ENCODE peak calls at places on chromosomes 4 and X, in seven cellular contexts. J is fibroblast of lung, X is tibial artery, Y is mammary epithelial cell, P is GM23338, L is dorsolateral prefrontal cortex, K is breast epithelium. C is an unnamed sample.

GRCh38 chrX:13940646-13941045 is 89.0 kb downstream of the GEMIN8 start:
- DNase-seq in L (no peak), P (no peak), Y (no peak), K (no peak), J (no peak), X (no peak), C (no peak)

GRCh38 chrX:68694429-68695205 is 47.2 kb downstream of the STARD8 start:
- DNase-seq in P (no peak), J (no peak), X (no peak), L (no peak), K (no peak), Y (no peak), C (no peak)

GRCh38 chr4:182137343-182137742 is 105.9 kb upstream of the TENM3 start:
- DNase-seq in Y (no peak), P (no peak), L (no peak), J (no peak), K (no peak), X (no peak), C (no peak)

GRCh38 chrX:134957836-134958235 is 33.0 kb upstream of the SMIM10 start:
- DNase-seq in L (no peak), J (no peak), Y (no peak), K (no peak), P (no peak), X (no peak), C (no peak)

GRCh38 chr4:47490550-47490949 is 5.5 kb downstream of the ATP10D start:
- DNase-seq in P (peak), Y (peak), X (no peak), L (no peak), K (no peak), J (peak), C (peak)

GRCh38 chrX:50169717-50170116 is 31.1 kb downstream of the AKAP4 start:
- DNase-seq in L (no peak), K (no peak), P (no peak), Y (no peak), X (no peak), J (no peak), C (no peak)

GRCh38 chr4:55398461-55398860 is 2.7 kb downstream of the TMEM165 start:
- DNase-seq in L (no peak), K (no peak), P (no peak), J (peak), X (no peak), Y (peak), C (peak)

GRCh38 chr4:126678608-126679007 is 954.1 kb upstream of the INTU start:
- DNase-seq in K (no peak), Y (no peak), X (no peak), J (no peak), L (no peak), P (no peak), C (no peak)

GRCh38 chr4:147078875-147079658 is 133.4 kb upstream of the TTC29 start:
- DNase-seq in P (no peak), J (no peak), Y (peak), X (no peak), K (no peak), L (no peak), C (no peak)

GRCh38 chrX:129875669-129876068 is 30.3 kb upstream of the UTP14A start:
- DNase-seq in K (no peak), P (no peak), L (no peak), J (peak), Y (peak), X (no peak), C (peak)

GRCh38 chr4:38889143-38889542 is 21.5 kb downstream of the FAM114A1 start:
- DNase-seq in J (peak), P (no peak), L (no peak), Y (peak), K (no peak), X (no peak), C (peak)

GRCh38 chr4:81684357-81684756 is 212.7 kb upstream of the RASGEF1B start:
- DNase-seq in J (no peak), P (no peak), X (no peak), Y (no peak), K (no peak), L (no peak), C (no peak)

GRCh38 chr4:117085185-117085701 is at the start of gene TRAM1L1:
- DNase-seq in X (peak), Y (peak), K (no peak), J (peak), L (peak), P (peak), C (peak)

GRCh38 chr4:54217642-54218486 is 11.2 kb upstream of the PDGFRA start:
- DNase-seq in Y (peak), K (peak), P (peak), L (peak), X (peak), J (peak), C (peak)
- TF ChIP-seq CTCF in Y (peak), K (peak), P (peak), L (peak), X (peak), J (peak), C (peak)

GRCh38 chrX:120585702-120586101 is 18.2 kb upstream of the MCTS1 start:
- DNase-seq in L (no peak), P (no peak), X (no peak), J (no peak), Y (no peak), K (no peak), C (no peak)
- H3K27ac ChIP-seq in L (no peak), P (no peak), X (no peak), J (no peak), Y (no peak), K (no peak), C (no peak)

GRCh38 chr4:144575181-144575580 is 70.8 kb upstream of the HHIP start:
- DNase-seq in X (no peak), Y (no peak), L (no peak), J (no peak), K (no peak), P (peak), C (no peak)
- TF ChIP-seq CTCF in X (no peak), Y (peak), L (no peak), J (no peak), K (no peak), P (peak), C (no peak)

GRCh38 chr4:32778025-32778424 is 2057.9 kb downstream of the PCDH7 start:
- DNase-seq in J (no peak), X (no peak), Y (no peak), P (no peak), K (no peak), L (no peak), C (no peak)
- H3K27ac ChIP-seq in J (no peak), X (no peak), Y (no peak), P (no peak), K (no peak), L (no peak), C (no peak)

DNA sequence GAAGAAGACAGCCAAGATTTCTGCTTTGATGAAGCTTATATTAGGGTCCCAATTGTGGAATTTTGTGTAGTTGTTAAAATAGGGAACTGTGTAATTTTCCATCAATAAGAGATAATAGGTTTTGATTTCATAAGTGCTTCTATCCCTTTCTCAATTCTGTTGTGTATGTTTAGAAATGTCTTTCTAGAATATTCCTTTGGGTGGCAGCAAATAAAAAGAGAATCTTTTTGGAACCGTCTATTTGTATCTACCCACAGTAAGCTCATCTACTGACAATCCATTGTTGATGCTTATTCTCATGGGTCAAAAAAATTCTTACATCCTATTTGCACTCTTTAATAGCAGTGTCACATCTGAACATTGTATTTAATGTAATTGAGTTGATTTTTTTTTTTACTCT is 61.7 kb downstream of the TMA16 start:
- DNase-seq in X (no peak), P (peak), Y (no peak), L (no peak), K (no peak), J (peak), C (no peak)
- TF ChIP-seq CTCF in X (no peak), P (peak), Y (peak), L (peak), K (no peak), J (no peak), C (no peak)